ENCODE peak calls at places on chromosomes 1 and 21, in seven cellular contexts. Z is ELR; U is mesothelial cell of epicardium; B is small intestine; V is DMS153; O is NCI-H460; G is stimulated activated CD4-positive, alpha-beta T cell treated with anti-CD3 and anti-CD28 coated beads, Interleukin-4, amount 100 ng/mL, for 24 hours. D is an unnamed sample.

GRCh38 chr1:46034601-46035516 is 97.6 kb downstream of the PIK3R3 start:
- DNase-seq in O (no peak), V (no peak), G (no peak), U (no peak), B (no peak), Z (no peak), D (no peak)

GRCh38 chr1:223765719-223766340 is 53.5 kb downstream of the CAPN2 start:
- DNase-seq in O (no peak), Z (no peak), G (no peak), V (peak), U (no peak), B (no peak), D (no peak)

GRCh38 chr1:41333146-41333784 is 28.0 kb upstream of the FOXO6 start:
- DNase-seq in B (no peak), U (peak), V (no peak), O (no peak), Z (peak), G (peak), D (no peak)

GRCh38 chr1:227913969-227914791 is 33.6 kb downstream of the WNT9A start:
- DNase-seq in B (no peak), O (no peak), V (no peak), Z (no peak), G (no peak), U (no peak), D (no peak)

GRCh38 chr1:904271-904950 is 19.3 kb upstream of the SAMD11 start:
- DNase-seq in Z (peak), B (peak), O (peak), U (peak), V (peak), G (peak), D (peak)

GRCh38 chr1:239606850-239607400 is 220.6 kb downstream of the CHRM3 start:
- DNase-seq in B (no peak), U (no peak), G (no peak), O (no peak), Z (peak), V (no peak), D (no peak)

GRCh38 chr1:15838721-15839120 is 8.8 kb upstream of the SPEN start:
- DNase-seq in V (no peak), O (no peak), B (no peak), U (no peak), Z (no peak), G (no peak), D (no peak)

GRCh38 chr1:208604295-208604694 is 360.1 kb upstream of the PLXNA2 start:
- DNase-seq in Z (peak), G (no peak), B (no peak), V (no peak), U (no peak), O (no peak), D (no peak)

GRCh38 chr21:34669149-34669879 is 520 bp downstream of the CLIC6 start:
- DNase-seq in B (no peak), U (no peak), G (no peak), V (peak), Z (no peak), O (no peak), D (no peak)

GRCh38 chr1:180953291-180953747 is 40.6 kb downstream of the KIAA1614 start:
- DNase-seq in U (no peak), V (peak), O (no peak), G (no peak), Z (peak), B (peak), D (no peak)

GRCh38 chr1:15218287-15219279 is 28.4 kb upstream of the FHAD1 start:
- DNase-seq in U (no peak), G (no peak), O (no peak), B (no peak), Z (peak), V (no peak), D (no peak)

GRCh38 chr21:15062566-15062965 is 2.2 kb downstream of the NRIP1 start:
- DNase-seq in V (no peak), G (no peak), O (no peak), Z (peak), U (no peak), B (peak), D (peak)

GRCh38 chr1:221655766-221656305 is 86.1 kb downstream of the DUSP10 start:
- DNase-seq in V (no peak), Z (no peak), G (no peak), B (no peak), O (no peak), U (no peak), D (no peak)

GRCh38 chr21:45592208-45592619 is 50.0 kb upstream of the SLC19A1 start:
- DNase-seq in U (no peak), O (no peak), B (peak), V (no peak), Z (no peak), G (peak), D (no peak)

GRCh38 chr1:56911098-56911497 is 54.7 kb downstream of the C8B start:
- DNase-seq in G (no peak), O (no peak), B (peak), U (no peak), Z (peak), V (no peak), D (no peak)

GRCh38 chr1:17675681-17676243 is 79.4 kb upstream of the ACTL8 start:
- DNase-seq in U (no peak), O (no peak), G (no peak), B (no peak), Z (no peak), V (no peak), D (peak)

GRCh38 chr1:32651461-32652073 is 559 bp downstream of the RBBP4 start:
- DNase-seq in O (no peak), B (no peak), U (no peak), G (no peak), Z (peak), V (no peak), D (no peak)

GRCh38 chr1:233331676-233332519 is 4.4 kb downstream of the MAP3K21 start:
- DNase-seq in U (no peak), O (no peak), Z (no peak), G (no peak), V (no peak), B (no peak), D (no peak)

GRCh38 chr1:15114884-15115283 is 38.7 kb upstream of the TMEM51 start:
- DNase-seq in O (no peak), B (no peak), Z (no peak), U (no peak), G (no peak), V (no peak), D (no peak)

GRCh38 chr1:2528966-2529750 is 905 bp downstream of the HES5 start:
- DNase-seq in B (no peak), Z (no peak), U (no peak), V (peak), G (peak), O (no peak), D (no peak)

GRCh38 chr21:31403596-31404333 is 59.7 kb upstream of the TIAM1 start:
- DNase-seq in G (no peak), V (no peak), B (no peak), Z (no peak), O (no peak), U (no peak), D (no peak)

GRCh38 chr1:33025180-33025569 is 11.5 kb downstream of the AK2 start:
- DNase-seq in U (no peak), V (no peak), G (no peak), B (no peak), Z (no peak), O (no peak), D (no peak)